ENCODE peak calls at places on chromosomes 13 and 19, in seven cellular contexts. T is stomach, H is HepG2, E is endothelial cell of umbilical vein, Q is GM12878, S is upper lobe of left lung, D is GM23338. P is an unnamed sample.
A peak's percentile ranks its signal among the peaks of the same experiment; 100 is the strongest.

GRCh38 chr13:74243637-74244526 is 109.7 kb upstream of the KLF12 start:
- DNase-seq in Q (no peak), H (no peak), T (no peak), S (no peak), E (peak; percentile 59), D (no peak), P (no peak)

GRCh38 chr13:62702502-62702901 is 1286.9 kb upstream of the PCDH20 start:
- DNase-seq in H (no peak), Q (no peak), T (no peak), D (no peak), S (no peak), E (no peak), P (no peak)

GRCh38 chr19:19461671-19462622 is 53.4 kb downstream of the TSSK6 start:
- DNase-seq in S (peak; percentile 88), T (peak; percentile 79), D (peak; percentile 90), E (peak; percentile 49), H (peak; percentile 65), Q (no peak), P (no peak)

GRCh38 chr19:2656533-2656932 is 46.0 kb downstream of the GNG7 start:
- DNase-seq in Q (no peak), T (no peak), D (no peak), S (no peak), H (no peak), E (no peak), P (no peak)

GRCh38 chr13:110525328-110526319 is 35.9 kb downstream of the RAB20 start:
- DNase-seq in H (no peak), E (no peak), T (no peak), Q (peak; percentile 35), S (peak; percentile 54), D (no peak), P (no peak)

GRCh38 chr13:73063166-73063565 is 4.4 kb downstream of the KLF5 start:
- DNase-seq in T (no peak), Q (no peak), S (no peak), H (no peak), E (no peak), D (no peak), P (no peak)

GRCh38 chr19:5109560-5109959 is 140.6 kb downstream of the KDM4B start:
- DNase-seq in D (peak; percentile 74), E (no peak), H (no peak), Q (no peak), T (no peak), S (peak; percentile 40), P (no peak)

GRCh38 chr13:45180713-45181601 is 19.9 kb downstream of the KCTD4 start:
- DNase-seq in D (no peak), Q (no peak), S (no peak), H (no peak), E (no peak), T (no peak), P (no peak)

GRCh38 chr13:25214371-25215252 is 42.5 kb upstream of the AMER2 start:
- DNase-seq in D (peak; percentile 50), Q (no peak), E (no peak), T (no peak), H (no peak), S (no peak), P (no peak)

GRCh38 chr19:30608471-30608870 is 236.3 kb downstream of the ZNF536 start:
- DNase-seq in E (no peak), H (no peak), D (no peak), Q (no peak), T (no peak), S (no peak), P (no peak)

GRCh38 chr19:28377077-28377476 is 835.9 kb downstream of the UQCRFS1 start:
- DNase-seq in S (no peak), Q (no peak), T (no peak), D (peak; percentile 57), H (no peak), E (no peak), P (no peak)

GRCh38 chr13:94968040-94968756 is 255.9 kb upstream of the SOX21 start:
- DNase-seq in D (peak; percentile 83), Q (no peak), T (no peak), S (peak; percentile 84), E (peak; percentile 6), H (no peak), P (no peak)

GRCh38 chr13:25352806-25353205 is 19.0 kb upstream of the ATP8A2 start:
- DNase-seq in D (no peak), T (no peak), Q (no peak), S (no peak), E (no peak), H (no peak), P (no peak)

DNA sequence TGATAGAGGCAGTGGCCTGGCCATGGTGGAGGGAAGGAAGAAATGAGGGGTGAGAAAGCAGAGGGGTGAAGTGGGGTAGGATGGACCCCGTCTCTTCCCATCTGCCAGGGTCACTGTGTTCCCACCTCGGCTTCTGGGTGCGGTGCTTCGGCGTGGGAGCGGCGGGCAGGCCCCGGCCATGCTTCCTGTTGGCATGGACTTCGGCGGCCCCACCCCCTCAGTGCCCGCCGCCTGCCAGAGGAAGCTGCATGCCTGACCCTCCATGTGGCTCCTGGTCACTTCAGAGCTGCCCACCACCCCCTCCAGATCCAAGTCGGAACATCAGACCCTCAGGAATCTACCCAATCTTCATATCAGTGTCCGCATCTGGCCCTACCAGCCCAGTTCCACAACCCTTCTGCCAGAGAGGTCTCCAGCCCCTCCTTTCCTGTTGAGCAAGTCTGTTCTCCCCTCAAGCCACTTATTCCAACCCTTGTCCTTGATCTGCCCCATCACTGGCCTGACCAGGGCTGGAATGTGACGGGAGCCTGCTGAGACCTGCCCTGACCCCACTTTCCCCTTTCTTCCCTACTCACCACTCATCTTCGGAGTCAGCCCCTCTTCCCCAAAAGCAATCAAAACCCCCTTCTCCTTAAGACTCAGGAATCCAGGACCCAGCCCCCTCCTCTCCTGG is 1.5 kb downstream of the KCNN4 start:
- DNase-seq in Q (no peak), D (no peak), E (no peak), H (no peak), T (peak; percentile 68), S (peak; percentile 85), P (no peak)
- H3K4me1 ChIP-seq in Q (peaks cover 63% of the 10 kb centered on the region), D (peaks cover 23% of the 10 kb centered on the region), E (peaks cover 27% of the 10 kb centered on the region), H (peaks cover 39% of the 10 kb centered on the region), T (peaks cover 96% of the 10 kb centered on the region), S (peaks cover 38% of the 10 kb centered on the region), P (peaks cover 55% of the 10 kb centered on the region)

DNA sequence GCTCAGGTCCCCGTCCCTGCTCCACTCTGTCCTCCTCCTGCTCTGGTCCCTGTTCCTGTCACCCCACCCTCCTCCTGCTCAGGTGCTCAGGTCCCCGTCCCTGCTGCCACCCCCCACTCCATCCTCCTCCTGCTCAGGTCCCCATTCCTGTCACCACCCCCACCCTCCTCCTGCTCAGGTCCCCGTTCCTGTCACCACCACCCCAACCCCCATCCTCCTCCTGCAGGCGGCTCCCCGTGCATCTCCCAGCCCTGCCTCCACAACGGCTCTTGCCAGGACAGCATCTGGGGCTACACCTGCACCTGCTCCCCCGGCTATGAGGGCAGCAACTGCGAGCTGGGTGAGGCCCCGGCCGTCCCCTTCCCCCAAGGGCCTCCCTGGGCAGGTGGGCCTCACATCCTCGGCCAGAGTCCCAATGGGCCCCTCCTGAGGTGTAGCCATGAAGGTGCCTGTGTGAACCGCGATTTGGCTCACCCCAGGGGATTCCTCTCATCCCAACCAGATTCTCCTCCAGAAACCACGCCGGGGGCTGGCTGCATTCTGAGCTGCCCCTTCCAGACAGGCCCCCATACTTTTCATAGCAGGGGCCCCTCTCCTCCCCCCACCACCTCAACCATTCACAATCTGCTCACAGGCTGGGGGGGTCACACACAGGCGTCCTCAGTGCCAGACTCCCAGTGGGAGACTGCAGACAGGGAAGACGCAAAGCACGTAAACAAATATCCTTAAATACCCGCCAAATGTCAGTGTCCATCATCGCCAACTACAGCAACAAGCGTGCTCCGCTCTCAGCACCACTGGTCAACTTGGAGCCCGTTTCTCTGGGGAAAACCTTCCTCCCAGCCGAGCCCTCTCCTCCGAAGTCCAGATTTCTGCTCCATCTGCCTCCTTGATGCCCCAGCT is 4.6 kb downstream of the PROZ start:
- DNase-seq in D (no peak), T (no peak), H (no peak), E (no peak), S (no peak), Q (no peak), P (no peak)
- H3K27ac ChIP-seq in D (no peak overlapping the region), T (no peak overlapping the region), H (no peak overlapping the region), E (no peak overlapping the region), S (no peak overlapping the region), Q (no peak overlapping the region), P (no peak overlapping the region)

DNA sequence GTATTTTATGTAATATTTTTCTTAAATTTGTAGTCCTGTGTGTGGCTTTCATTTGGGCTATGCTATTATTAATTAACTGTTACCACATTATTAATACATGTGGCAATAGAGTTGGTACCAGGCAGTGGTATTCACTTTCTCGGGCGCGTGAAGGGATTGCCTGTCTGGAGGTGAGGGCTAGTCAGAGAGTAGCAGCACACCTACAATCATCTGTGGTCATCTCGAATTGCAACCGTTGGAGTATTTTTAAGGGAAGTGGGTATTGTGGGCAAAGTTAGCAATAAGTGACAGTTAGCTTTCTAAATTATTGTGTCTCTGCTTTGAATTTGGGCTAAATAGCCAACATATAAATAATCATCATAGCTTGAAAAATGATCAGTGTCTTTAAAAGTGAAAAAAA is 20.0 kb upstream of the GPR18 start:
- DNase-seq in T (no peak), H (no peak), E (no peak), D (no peak), Q (no peak), S (no peak), P (no peak)
- TF ChIP-seq POLR2AphosphoS5 in T (no peak), H (no peak), E (no peak), D (no peak), Q (no peak), S (no peak), P (no peak)

DNA sequence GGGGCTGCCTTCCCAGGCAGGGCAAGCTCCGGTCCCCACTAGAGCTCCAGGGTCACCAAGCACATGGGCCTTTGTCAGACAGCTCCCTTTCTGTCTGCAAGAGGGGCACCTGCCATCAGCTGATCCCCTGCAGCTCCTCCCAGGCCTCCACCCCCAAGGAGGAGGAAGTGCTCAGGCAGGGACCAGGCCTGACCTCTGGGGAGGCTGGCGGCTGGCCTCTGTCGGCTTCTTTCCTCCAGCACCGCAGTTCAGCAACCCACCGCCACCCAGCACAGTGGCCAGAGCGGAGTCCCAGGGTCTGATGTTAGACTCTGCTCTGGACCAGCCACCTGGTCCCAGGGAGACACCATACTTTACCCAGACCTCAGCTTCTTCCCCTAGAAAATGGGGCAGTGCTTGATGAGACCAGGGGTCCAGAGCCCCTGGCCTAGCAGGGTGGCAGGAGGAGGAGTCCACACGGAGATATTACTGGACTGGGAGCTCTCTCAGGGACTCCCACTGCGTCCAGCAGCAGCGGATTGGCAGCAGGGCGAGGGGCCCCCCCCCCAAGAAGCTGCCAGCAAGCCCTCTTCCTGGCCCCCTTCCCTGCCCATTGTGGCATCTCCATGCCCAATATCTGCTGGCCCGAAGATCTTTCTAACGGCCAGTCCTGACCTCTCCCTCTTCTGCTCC is 24.1 kb downstream of the NKPD1 start:
- DNase-seq in H (no peak), Q (no peak), E (no peak), D (no peak), S (peak; percentile 35), T (no peak), P (no peak)
- H3K4me1 ChIP-seq in H (peaks cover 27% of the 10 kb centered on the region), Q (peaks cover 51% of the 10 kb centered on the region), E (no peaks in the 10 kb centered on the region), D (peaks cover 15% of the 10 kb centered on the region), S (no peaks in the 10 kb centered on the region), T (peaks cover 24% of the 10 kb centered on the region), P (no peaks in the 10 kb centered on the region)